ENCODE peak calls at places on chromosome 21, in nine cellular contexts. One of them, this sample, is unnamed.
A peak's percentile ranks its signal among the peaks of the same experiment; 100 is the strongest.

GRCh38 chr21:37478821-37479220 is 112.2 kb downstream of the DYRK1A start:
- DNase-seq in OCI-LY7: no peak
- DNase-seq in CD8-positive, alpha-beta T cell: no peak
- DNase-seq in kidney: no peak
- DNase-seq in CD4-positive, alpha-beta T cell: no peak
- DNase-seq in ovary: no peak
- DNase-seq in tibial artery: no peak
- DNase-seq in stomach: no peak
- DNase-seq in GM20000: no peak
- DNase-seq in this sample: no peak

GRCh38 chr21:29637553-29637952 is 302.2 kb downstream of the GRIK1 start:
- DNase-seq in OCI-LY7: no peak
- DNase-seq in CD8-positive, alpha-beta T cell: no peak
- DNase-seq in kidney: no peak
- DNase-seq in CD4-positive, alpha-beta T cell: no peak
- DNase-seq in ovary: no peak
- DNase-seq in tibial artery: no peak
- DNase-seq in stomach: no peak
- DNase-seq in GM20000: no peak
- DNase-seq in this sample: no peak

GRCh38 chr21:23524685-23525084 is 2082.6 kb downstream of the MRPL39 start:
- DNase-seq in OCI-LY7: no peak
- DNase-seq in CD8-positive, alpha-beta T cell: no peak
- DNase-seq in kidney: no peak
- DNase-seq in CD4-positive, alpha-beta T cell: no peak
- DNase-seq in ovary: no peak
- DNase-seq in tibial artery: no peak
- DNase-seq in stomach: no peak
- DNase-seq in GM20000: no peak
- DNase-seq in this sample: no peak

GRCh38 chr21:18387994-18388393 is 15.6 kb downstream of the TMPRSS15 start:
- DNase-seq in OCI-LY7: peak; percentile 56
- DNase-seq in CD8-positive, alpha-beta T cell: no peak
- DNase-seq in kidney: no peak
- DNase-seq in CD4-positive, alpha-beta T cell: no peak
- DNase-seq in ovary: no peak
- DNase-seq in tibial artery: no peak
- DNase-seq in stomach: no peak
- DNase-seq in GM20000: no peak
- DNase-seq in this sample: no peak

GRCh38 chr21:46322351-46323226 is 1.1 kb downstream of the C21orf58 start:
- DNase-seq in OCI-LY7: peak; percentile 46
- DNase-seq in CD8-positive, alpha-beta T cell: no peak
- DNase-seq in kidney: no peak
- DNase-seq in CD4-positive, alpha-beta T cell: no peak
- DNase-seq in ovary: peak; percentile 46
- DNase-seq in tibial artery: no peak
- DNase-seq in stomach: no peak
- DNase-seq in GM20000: peak; percentile 7
- DNase-seq in this sample: no peak

GRCh38 chr21:17848228-17848627 is 29.1 kb upstream of the C21orf91 start:
- DNase-seq in OCI-LY7: no peak
- DNase-seq in CD8-positive, alpha-beta T cell: no peak
- DNase-seq in kidney: no peak
- DNase-seq in CD4-positive, alpha-beta T cell: no peak
- DNase-seq in ovary: no peak
- DNase-seq in tibial artery: peak; percentile 48
- DNase-seq in stomach: no peak
- DNase-seq in GM20000: peak; percentile 62
- DNase-seq in this sample: peak; percentile 53

GRCh38 chr21:41923641-41924342 is 30.0 kb downstream of the C2CD2 start:
- DNase-seq in OCI-LY7: no peak
- DNase-seq in CD8-positive, alpha-beta T cell: no peak
- DNase-seq in kidney: no peak
- DNase-seq in CD4-positive, alpha-beta T cell: no peak
- DNase-seq in ovary: peak; percentile 59
- DNase-seq in tibial artery: peak; percentile 56
- DNase-seq in stomach: no peak
- DNase-seq in GM20000: no peak
- DNase-seq in this sample: no peak

GRCh38 chr21:33587792-33588484 is 546 bp downstream of the DONSON start:
- DNase-seq in OCI-LY7: peak; percentile 57
- DNase-seq in CD8-positive, alpha-beta T cell: no peak
- DNase-seq in kidney: peak; percentile 83
- DNase-seq in CD4-positive, alpha-beta T cell: no peak
- DNase-seq in ovary: peak; percentile 59
- DNase-seq in tibial artery: peak; percentile 21
- DNase-seq in stomach: peak; percentile 34
- DNase-seq in GM20000: no peak
- DNase-seq in this sample: no peak

GRCh38 chr21:26170471-26171309 is at the start of gene APP:
- DNase-seq in OCI-LY7: no peak
- DNase-seq in CD8-positive, alpha-beta T cell: peak; percentile 88
- DNase-seq in kidney: peak; percentile 94
- DNase-seq in CD4-positive, alpha-beta T cell: peak; percentile 92
- DNase-seq in ovary: peak; percentile 92
- DNase-seq in tibial artery: peak; percentile 78
- DNase-seq in stomach: peak; percentile 91
- DNase-seq in GM20000: peak; percentile 98
- DNase-seq in this sample: no peak
- TF ChIP-seq CTCF in OCI-LY7: no peak
- TF ChIP-seq CTCF in CD8-positive, alpha-beta T cell: peak; percentile 89
- TF ChIP-seq CTCF in kidney: peak; percentile 91
- TF ChIP-seq CTCF in CD4-positive, alpha-beta T cell: peak; percentile 79
- TF ChIP-seq CTCF in ovary: peak; percentile 98
- TF ChIP-seq CTCF in tibial artery: peak; percentile 98
- TF ChIP-seq CTCF in stomach: peak; percentile 68
- TF ChIP-seq CTCF in GM20000: peak; percentile 87
- TF ChIP-seq CTCF in this sample: peak; percentile 78

DNA sequence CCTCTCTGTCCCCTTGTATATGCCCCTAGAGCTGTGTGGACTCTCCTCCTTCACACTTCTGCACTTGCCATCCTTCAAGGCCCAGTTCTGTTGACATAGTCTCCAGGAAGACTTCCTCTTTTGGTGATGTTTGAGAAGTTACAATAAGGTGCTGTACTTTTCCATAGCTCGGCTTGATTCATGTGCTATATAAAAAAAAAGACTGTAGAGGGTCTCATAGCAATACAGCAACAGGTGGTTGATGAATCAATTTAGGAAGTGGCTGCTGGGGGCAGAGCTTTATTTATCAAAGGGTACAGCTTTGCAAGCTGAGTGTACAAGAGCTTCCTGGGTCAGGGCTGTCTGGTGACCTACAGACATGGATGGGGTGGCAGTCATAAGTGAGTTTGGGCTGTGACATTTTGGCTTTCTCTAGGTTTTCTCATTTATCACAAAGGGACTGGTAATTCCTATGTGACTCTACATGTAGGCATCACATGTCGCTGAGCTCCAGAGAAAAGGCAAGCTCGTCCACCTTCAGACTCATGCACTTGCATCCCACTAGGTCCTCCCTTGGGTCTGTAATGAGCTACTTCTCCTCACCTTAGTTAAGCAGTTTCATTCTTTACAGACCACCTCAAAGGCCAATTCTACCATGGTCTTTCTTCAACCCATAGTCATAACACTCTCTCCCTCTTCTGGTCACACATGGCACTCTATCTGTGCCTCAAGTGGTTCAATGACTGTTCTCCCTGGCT is 102.5 kb downstream of the RUNX1 start:
- DNase-seq in OCI-LY7: peak; percentile 42
- DNase-seq in CD8-positive, alpha-beta T cell: no peak
- DNase-seq in kidney: no peak
- DNase-seq in CD4-positive, alpha-beta T cell: no peak
- DNase-seq in ovary: no peak
- DNase-seq in tibial artery: no peak
- DNase-seq in stomach: no peak
- DNase-seq in GM20000: no peak
- DNase-seq in this sample: no peak
- TF ChIP-seq CTCF in OCI-LY7: peak; percentile 27
- TF ChIP-seq CTCF in CD8-positive, alpha-beta T cell: no peak
- TF ChIP-seq CTCF in kidney: no peak
- TF ChIP-seq CTCF in CD4-positive, alpha-beta T cell: no peak
- TF ChIP-seq CTCF in ovary: no peak
- TF ChIP-seq CTCF in tibial artery: no peak
- TF ChIP-seq CTCF in stomach: no peak
- TF ChIP-seq CTCF in GM20000: no peak
- TF ChIP-seq CTCF in this sample: no peak

DNA sequence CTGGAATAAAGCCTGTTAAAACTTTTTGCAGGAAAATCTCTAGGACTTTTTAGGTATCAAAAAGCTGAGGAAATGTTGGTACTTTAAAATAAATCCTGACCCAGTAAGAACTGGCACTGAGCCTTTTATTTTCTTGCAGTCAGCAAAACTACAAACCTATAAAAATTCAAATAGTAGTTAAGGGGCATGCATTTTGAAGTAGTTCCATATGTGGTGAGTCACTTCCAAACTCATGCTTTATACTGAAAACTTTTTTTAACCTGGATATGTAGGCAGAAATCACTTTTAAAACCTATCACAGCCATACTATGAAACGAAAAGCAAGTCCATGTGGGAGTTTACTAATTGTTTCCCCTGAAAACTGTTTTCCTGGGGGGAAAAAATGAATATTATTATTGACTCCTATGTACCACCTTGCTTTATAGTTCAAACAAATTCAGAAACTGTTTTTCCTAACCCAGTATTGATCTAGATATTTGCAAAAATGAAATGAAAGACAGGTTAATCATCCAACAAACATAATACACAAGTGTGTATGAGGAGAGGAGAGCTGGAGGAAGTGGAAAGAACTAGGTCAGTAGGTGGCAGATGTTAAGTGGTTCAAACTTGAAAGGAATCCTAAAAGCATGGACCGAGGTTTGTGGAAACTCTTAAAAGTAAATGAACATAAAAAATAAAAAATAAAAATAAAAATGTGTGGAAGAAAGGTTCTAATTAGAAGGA is 30.5 kb downstream of the NRIP1 start:
- DNase-seq in OCI-LY7: no peak
- DNase-seq in CD8-positive, alpha-beta T cell: no peak
- DNase-seq in kidney: no peak
- DNase-seq in CD4-positive, alpha-beta T cell: no peak
- DNase-seq in ovary: no peak
- DNase-seq in tibial artery: no peak
- DNase-seq in stomach: no peak
- DNase-seq in GM20000: no peak
- DNase-seq in this sample: no peak
- TF ChIP-seq CTCF in OCI-LY7: no peak
- TF ChIP-seq CTCF in CD8-positive, alpha-beta T cell: no peak
- TF ChIP-seq CTCF in kidney: no peak
- TF ChIP-seq CTCF in CD4-positive, alpha-beta T cell: no peak
- TF ChIP-seq CTCF in ovary: no peak
- TF ChIP-seq CTCF in tibial artery: no peak
- TF ChIP-seq CTCF in stomach: no peak
- TF ChIP-seq CTCF in GM20000: no peak
- TF ChIP-seq CTCF in this sample: no peak

DNA sequence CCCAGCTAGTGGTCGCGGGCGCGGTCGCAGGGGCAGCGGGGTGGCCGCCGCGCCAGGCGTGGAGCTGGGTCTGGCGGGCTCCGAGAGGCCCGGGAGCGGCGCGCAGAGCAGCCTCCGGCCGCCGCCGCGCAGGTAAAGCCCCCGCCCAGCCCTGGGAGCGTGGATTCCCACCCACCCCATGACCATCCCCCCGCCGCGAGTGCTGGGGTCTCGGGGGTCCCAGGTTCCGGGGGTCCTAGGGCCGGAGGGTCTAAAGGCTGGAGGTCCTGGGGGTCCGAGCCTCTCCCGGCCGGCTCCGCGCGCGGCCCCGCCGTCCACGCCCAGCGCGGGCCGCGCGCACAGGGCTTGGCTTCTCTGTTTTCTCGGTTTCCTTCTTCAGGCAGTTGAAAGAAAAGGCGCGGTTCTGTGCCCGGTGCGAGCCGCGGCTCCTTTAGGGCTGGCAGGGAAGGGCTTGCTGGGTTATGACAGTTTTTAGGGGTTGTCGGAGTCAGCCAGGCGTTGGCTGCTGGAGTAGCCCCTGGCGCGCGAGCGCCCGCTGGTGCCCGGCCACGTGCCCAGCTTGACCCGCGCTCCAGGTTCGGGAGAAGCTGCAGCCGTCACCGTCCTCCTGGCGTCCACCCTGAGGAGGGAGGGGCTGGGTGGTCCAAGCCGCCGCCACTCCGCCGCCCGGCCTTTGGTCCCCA is 355 bp downstream of the LRRC3 start:
- DNase-seq in OCI-LY7: no peak
- DNase-seq in CD8-positive, alpha-beta T cell: peak; percentile 14
- DNase-seq in kidney: peak; percentile 75
- DNase-seq in CD4-positive, alpha-beta T cell: peak; percentile 37
- DNase-seq in ovary: peak; percentile 59
- DNase-seq in tibial artery: no peak
- DNase-seq in stomach: peak; percentile 65
- DNase-seq in GM20000: peak; percentile 78
- DNase-seq in this sample: no peak
- TF ChIP-seq CTCF in OCI-LY7: no peak
- TF ChIP-seq CTCF in CD8-positive, alpha-beta T cell: no peak
- TF ChIP-seq CTCF in kidney: peak; percentile 12
- TF ChIP-seq CTCF in CD4-positive, alpha-beta T cell: no peak
- TF ChIP-seq CTCF in ovary: no peak
- TF ChIP-seq CTCF in tibial artery: no peak
- TF ChIP-seq CTCF in stomach: no peak
- TF ChIP-seq CTCF in GM20000: peak; percentile 11
- TF ChIP-seq CTCF in this sample: peak; percentile 39

GRCh38 chr21:32359719-32360260 is 33.0 kb downstream of the URB1 start:
- DNase-seq in OCI-LY7: peak; percentile 7
- DNase-seq in CD8-positive, alpha-beta T cell: no peak
- DNase-seq in kidney: no peak
- DNase-seq in CD4-positive, alpha-beta T cell: no peak
- DNase-seq in ovary: no peak
- DNase-seq in tibial artery: no peak
- DNase-seq in stomach: no peak
- DNase-seq in GM20000: no peak
- DNase-seq in this sample: no peak
- TF ChIP-seq CTCF in OCI-LY7: peak; percentile 51
- TF ChIP-seq CTCF in CD8-positive, alpha-beta T cell: no peak
- TF ChIP-seq CTCF in kidney: no peak
- TF ChIP-seq CTCF in CD4-positive, alpha-beta T cell: no peak
- TF ChIP-seq CTCF in ovary: no peak
- TF ChIP-seq CTCF in tibial artery: no peak
- TF ChIP-seq CTCF in stomach: no peak
- TF ChIP-seq CTCF in GM20000: no peak
- TF ChIP-seq CTCF in this sample: peak; percentile 11